ENCODE peak calls at places on chromosomes 4 and X, in four cellular contexts. R, I, F and E are unnamed samples.

GRCh38 chr4:26144526-26145167 is 176.2 kb upstream of the RBPJ start:
- DNase-seq in I (peak; percentile 5), F (no peak), R (no peak), E (no peak)

GRCh38 chr4:1277667-1278335 is 11.9 kb upstream of the MAEA start:
- DNase-seq in I (no peak), F (no peak), R (no peak), E (no peak)

GRCh38 chr4:100357542-100357941 is 160.3 kb downstream of the EMCN start:
- DNase-seq in F (no peak), R (no peak), I (no peak), E (no peak)

GRCh38 chr4:4990857-4991540 is 28.3 kb downstream of the CYTL1 start:
- DNase-seq in I (peak; percentile 38), F (no peak), R (no peak), E (peak; percentile 96)

GRCh38 chr4:139873111-139873866 is 207.7 kb downstream of the MGST2 start:
- DNase-seq in R (no peak), I (no peak), F (no peak), E (no peak)

GRCh38 chr4:102341201-102341600 is 4.1 kb downstream of the SLC39A8 start:
- DNase-seq in I (no peak), R (no peak), F (no peak), E (no peak)

GRCh38 chrX:31353095-31353494 is 281.3 kb upstream of the FTHL17 start:
- DNase-seq in R (no peak), F (no peak), I (peak; percentile 59), E (peak; percentile 82)

GRCh38 chr4:11626046-11626445 is 197.4 kb upstream of the HS3ST1 start:
- DNase-seq in R (no peak), I (peak; percentile 53), F (no peak), E (no peak)

GRCh38 chr4:145883173-145883572 is 55.5 kb downstream of the ZNF827 start:
- DNase-seq in R (no peak), F (no peak), I (no peak), E (no peak)

GRCh38 chr4:67713531-67714247 is 12.7 kb upstream of the UBA6 start:
- DNase-seq in I (peak; percentile 64), F (no peak), R (no peak), E (no peak)

GRCh38 chr4:47278631-47279030 is 184.9 kb downstream of the COMMD8 start:
- DNase-seq in I (no peak), F (no peak), R (no peak), E (no peak)

GRCh38 chr4:123495530-123495929 is 98.9 kb downstream of the SPRY1 start:
- DNase-seq in I (no peak), R (no peak), F (no peak), E (no peak)

GRCh38 chr4:73345399-73345975 is 58.6 kb upstream of the ALB start:
- DNase-seq in I (no peak), R (no peak), F (no peak), E (no peak)